ENCODE peak calls at places on chromosomes 5 and 9, in seven cellular contexts. P is fibroblast of pulmonary artery, B is cardiac muscle cell, Q is psoas muscle, S is choroid plexus epithelial cell, G is A549, E is tibial nerve. T is an unnamed sample.

GRCh38 chr9:29176231-29176630 is 1603.0 kb upstream of the C9orf72 start:
- DNase-seq in Q (no peak), G (no peak), S (no peak), E (no peak), B (no peak), P (no peak), T (no peak)

GRCh38 chr5:159819671-159820411 is 96.4 kb upstream of the ADRA1B start:
- DNase-seq in B (no peak), P (peak), G (no peak), Q (peak), S (peak), E (peak), T (no peak)

GRCh38 chr9:130417602-130418001 is 27.2 kb upstream of the ASS1 start:
- DNase-seq in G (no peak), B (no peak), P (no peak), S (peak), Q (peak), E (no peak), T (no peak)

GRCh38 chr9:126788631-126789349 is 16.1 kb upstream of the ZBTB43 start:
- DNase-seq in S (peak), G (peak), Q (no peak), E (no peak), B (no peak), P (peak), T (no peak)

GRCh38 chr5:173763410-173763809 is 124.7 kb upstream of the CPEB4 start:
- DNase-seq in S (no peak), B (no peak), G (no peak), Q (no peak), E (no peak), P (no peak), T (no peak)

GRCh38 chr9:18208166-18209059 is 265.5 kb upstream of the ADAMTSL1 start:
- DNase-seq in G (peak), Q (no peak), B (peak), E (no peak), P (peak), S (peak), T (peak)

GRCh38 chr5:124745367-124746251 is 830 bp downstream of the ZNF608 start:
- DNase-seq in E (no peak), Q (no peak), S (peak), P (peak), G (no peak), B (peak), T (no peak)

GRCh38 chr9:87123830-87124229 is 176.5 kb upstream of the GAS1 start:
- DNase-seq in S (no peak), B (no peak), Q (no peak), E (no peak), P (no peak), G (no peak), T (no peak)

GRCh38 chr9:114364528-114365041 is 23.2 kb downstream of the AKNA start:
- DNase-seq in G (no peak), E (no peak), S (no peak), P (no peak), Q (no peak), B (no peak), T (no peak)

GRCh38 chr5:151101746-151102145 is 20.9 kb upstream of the TNIP1 start:
- DNase-seq in P (no peak), E (no peak), B (no peak), G (no peak), Q (no peak), S (no peak), T (no peak)

GRCh38 chr9:83992407-83992806 is 11.8 kb downstream of the RMI1 start:
- DNase-seq in E (no peak), P (no peak), G (no peak), S (peak), Q (no peak), B (no peak), T (no peak)
- TF ChIP-seq CTCF in E (no peak), P (no peak), G (peak), S (peak), Q (no peak), B (no peak), T (no peak)

GRCh38 chr5:83721878-83722779 is 1.5 kb upstream of the HAPLN1 start:
- DNase-seq in S (peak), E (peak), Q (no peak), G (peak), P (peak), B (peak), T (peak)

GRCh38 chr5:83718936-83719495 is 1.6 kb downstream of the HAPLN1 start:
- DNase-seq in B (peak), G (no peak), S (peak), P (no peak), E (no peak), Q (no peak), T (peak)

GRCh38 chr5:83724001-83724400 is 3.3 kb upstream of the HAPLN1 start:
- DNase-seq in B (no peak), S (peak), P (no peak), G (no peak), E (no peak), Q (no peak), T (no peak)

GRCh38 chr5:83718195-83718825 is 2.3 kb downstream of the HAPLN1 start:
- DNase-seq in Q (no peak), E (no peak), G (peak), S (peak), B (peak), P (peak), T (peak)

DNA sequence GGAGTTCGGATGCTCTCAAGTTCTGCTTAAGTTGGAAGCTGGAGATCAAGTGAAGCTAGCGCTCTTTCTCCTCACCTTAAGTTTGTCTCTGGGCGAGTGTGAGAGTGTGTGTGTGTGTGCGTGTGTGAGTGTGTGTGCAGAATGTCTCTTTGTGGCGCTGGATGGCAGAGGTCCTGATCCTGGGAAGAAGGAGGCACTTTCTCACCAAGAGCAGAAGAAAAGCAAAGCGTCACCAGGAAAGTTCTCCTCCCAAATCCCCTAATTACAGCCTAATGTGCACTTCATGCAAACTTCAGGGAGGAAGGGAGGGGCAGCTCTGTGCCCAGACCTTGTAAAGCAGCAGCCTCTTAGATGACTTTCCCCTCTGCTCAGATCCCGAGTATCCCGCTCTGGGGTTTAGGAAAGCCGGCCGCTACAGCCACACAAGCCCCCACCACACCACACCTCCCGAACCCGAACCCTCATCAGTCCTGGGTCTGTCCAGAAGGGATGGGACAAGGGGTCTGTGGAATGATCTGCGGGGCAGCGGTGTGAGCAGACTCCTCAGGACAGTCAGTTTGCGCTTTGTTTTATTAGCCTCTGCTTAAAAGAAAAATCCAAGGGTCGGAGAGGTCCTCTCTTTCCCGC is at the start of gene HAPLN1:
- DNase-seq in E (no peak), Q (no peak), G (no peak), P (no peak), S (peak), B (peak), T (no peak)
- H3K4me3 ChIP-seq in E (peak), Q (peak), G (peak), P (peak), S (peak), B (peak), T (peak)

DNA sequence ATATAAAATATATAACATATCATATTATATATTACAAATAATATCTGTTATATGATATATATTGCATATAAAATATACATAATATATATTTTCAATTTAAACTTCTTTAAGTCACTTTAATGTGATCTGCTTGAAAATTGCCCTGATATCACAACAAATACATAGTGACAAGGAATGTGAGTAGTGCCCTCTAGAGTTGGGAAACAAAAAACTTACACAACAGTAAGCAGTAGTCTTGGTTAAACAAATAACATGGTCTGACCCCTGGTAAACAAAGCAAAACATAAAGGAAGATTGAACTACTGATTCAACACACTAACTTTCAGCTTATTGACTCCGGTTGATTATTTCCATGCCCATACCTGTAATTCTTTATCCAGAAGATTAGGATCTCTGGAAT is 188.3 kb upstream of the NMUR2 start:
- DNase-seq in B (no peak), Q (no peak), E (no peak), G (no peak), P (no peak), S (no peak), T (no peak)
- TF ChIP-seq CTCF in B (no peak), Q (no peak), E (no peak), G (no peak), P (peak), S (no peak), T (no peak)

DNA sequence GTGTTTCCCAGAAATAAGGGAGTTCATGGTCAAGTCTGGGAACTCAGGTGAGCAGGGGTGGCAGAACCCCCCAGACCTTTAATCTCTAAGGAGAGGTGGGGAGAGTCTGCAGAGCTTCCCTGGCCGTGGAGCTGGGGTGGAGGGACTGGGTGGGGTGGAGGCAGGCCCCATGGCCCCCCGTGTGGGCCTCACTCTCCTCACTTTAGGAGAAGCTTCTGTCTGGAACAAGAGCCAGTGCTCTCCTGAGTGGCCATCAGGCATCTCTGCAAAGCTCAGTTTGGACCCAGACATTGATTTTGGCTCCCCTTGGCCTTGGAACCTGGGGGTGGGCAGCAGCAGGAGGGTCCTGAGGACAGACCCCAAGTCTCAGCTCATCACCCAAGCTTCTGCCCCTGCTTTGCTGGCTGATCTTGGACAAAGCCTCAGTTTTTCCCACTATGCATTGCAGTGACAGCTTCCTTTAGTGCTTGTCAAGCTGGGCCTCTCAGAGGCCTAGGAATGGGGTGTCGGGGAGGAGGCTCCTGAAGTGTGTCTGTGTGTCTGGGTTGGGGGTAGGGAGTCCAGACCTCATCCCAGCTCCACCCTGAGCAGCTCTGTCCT is 3.5 kb upstream of the GBGT1 start:
- DNase-seq in P (no peak), Q (peak), S (no peak), G (no peak), E (no peak), B (no peak), T (no peak)
- H3K4me3 ChIP-seq in P (no peak), Q (no peak), S (no peak), G (no peak), E (no peak), B (no peak), T (no peak)

GRCh38 chr5:141182248-141182647 is at the start of gene PCDHB16:
- DNase-seq in P (peak), Q (no peak), S (peak), B (peak), E (peak), G (no peak), T (peak)
- TF ChIP-seq CTCF in P (no peak), Q (peak), S (peak), B (no peak), E (peak), G (no peak), T (peak)

DNA sequence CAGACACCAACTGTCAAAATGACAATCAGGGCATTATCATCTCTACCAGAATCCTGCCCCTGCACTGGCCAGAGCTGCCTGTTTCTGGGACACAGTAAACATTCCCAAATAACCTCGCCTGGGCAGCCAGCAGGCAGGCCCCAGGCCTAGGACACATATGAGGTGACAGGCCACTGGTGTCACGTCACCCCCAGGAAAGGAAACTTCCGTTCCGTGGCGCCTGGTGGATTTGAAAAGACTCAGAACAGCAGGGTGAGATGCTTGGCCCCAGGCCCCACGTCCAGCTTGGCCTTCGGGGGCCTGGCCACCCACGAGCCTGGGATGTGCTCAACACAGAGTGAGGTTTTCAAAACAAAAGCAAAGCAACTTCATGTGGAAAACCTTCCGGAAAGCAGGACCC is 1.3 kb downstream of the SEMA4D start:
- DNase-seq in S (no peak), G (no peak), E (peak), B (no peak), P (no peak), Q (peak), T (no peak)
- H3K4me3 ChIP-seq in S (no peak), G (peak), E (peak), B (peak), P (no peak), Q (peak), T (peak)

T was measured in BE2C.